ENCODE peak calls at places on chromosome 6, in ten cellular contexts. One of them, this sample, is unnamed.

GRCh38 chr6:13026100-13026499 is 302.2 kb downstream of the TBC1D7 start:
- DNase-seq in CD4-positive, CD25-positive, alpha-beta regulatory T cell: no peak
- DNase-seq in EL: no peak
- DNase-seq in activated CD8-positive, alpha-beta T cell treated with anti-CD3 and anti-CD28 coated beads for 36 hours: no peak
- DNase-seq in AML-193: no peak
- DNase-seq in naive thymus-derived CD8-positive, alpha-beta T cell: no peak
- DNase-seq in ELF-1: no peak
- DNase-seq in brain microvascular endothelial cell: no peak
- DNase-seq in stimulated activated CD8-positive, alpha-beta memory T cell treated with anti-CD3 and anti-CD28 coated beads, Interleukin-12 subunit alpha, Interleukin-12 subunit beta, amount 100 ng/mL, for 4 hours: no peak
- DNase-seq in IMR-90: no peak
- DNase-seq in this sample: no peak

GRCh38 chr6:11011787-11012234 is 32.3 kb downstream of the ELOVL2 start:
- DNase-seq in CD4-positive, CD25-positive, alpha-beta regulatory T cell: no peak
- DNase-seq in AML-193: no peak
- DNase-seq in brain microvascular endothelial cell: no peak
- DNase-seq in stimulated activated CD8-positive, alpha-beta memory T cell treated with anti-CD3 and anti-CD28 coated beads, Interleukin-12 subunit alpha, Interleukin-12 subunit beta, amount 100 ng/mL, for 4 hours: no peak
- DNase-seq in EL: no peak
- DNase-seq in naive thymus-derived CD8-positive, alpha-beta T cell: no peak
- DNase-seq in activated CD8-positive, alpha-beta T cell treated with anti-CD3 and anti-CD28 coated beads for 36 hours: no peak
- DNase-seq in ELF-1: peak
- DNase-seq in IMR-90: no peak
- DNase-seq in this sample: peak

GRCh38 chr6:144617231-144618199 is 332.4 kb downstream of the UTRN start:
- DNase-seq in IMR-90: no peak
- DNase-seq in activated CD8-positive, alpha-beta T cell treated with anti-CD3 and anti-CD28 coated beads for 36 hours: no peak
- DNase-seq in EL: no peak
- DNase-seq in AML-193: no peak
- DNase-seq in brain microvascular endothelial cell: no peak
- DNase-seq in stimulated activated CD8-positive, alpha-beta memory T cell treated with anti-CD3 and anti-CD28 coated beads, Interleukin-12 subunit alpha, Interleukin-12 subunit beta, amount 100 ng/mL, for 4 hours: no peak
- DNase-seq in naive thymus-derived CD8-positive, alpha-beta T cell: no peak
- DNase-seq in CD4-positive, CD25-positive, alpha-beta regulatory T cell: no peak
- DNase-seq in ELF-1: no peak
- DNase-seq in this sample: no peak

GRCh38 chr6:136553166-136553787 is 3.1 kb upstream of the MAP7 start:
- DNase-seq in brain microvascular endothelial cell: no peak
- DNase-seq in IMR-90: no peak
- DNase-seq in activated CD8-positive, alpha-beta T cell treated with anti-CD3 and anti-CD28 coated beads for 36 hours: no peak
- DNase-seq in naive thymus-derived CD8-positive, alpha-beta T cell: no peak
- DNase-seq in CD4-positive, CD25-positive, alpha-beta regulatory T cell: no peak
- DNase-seq in stimulated activated CD8-positive, alpha-beta memory T cell treated with anti-CD3 and anti-CD28 coated beads, Interleukin-12 subunit alpha, Interleukin-12 subunit beta, amount 100 ng/mL, for 4 hours: no peak
- DNase-seq in EL: no peak
- DNase-seq in AML-193: no peak
- DNase-seq in ELF-1: no peak
- DNase-seq in this sample: no peak

GRCh38 chr6:156662025-156662445 is 115.1 kb upstream of the ARID1B start:
- DNase-seq in AML-193: no peak
- DNase-seq in brain microvascular endothelial cell: peak
- DNase-seq in CD4-positive, CD25-positive, alpha-beta regulatory T cell: no peak
- DNase-seq in ELF-1: peak
- DNase-seq in IMR-90: no peak
- DNase-seq in EL: peak
- DNase-seq in stimulated activated CD8-positive, alpha-beta memory T cell treated with anti-CD3 and anti-CD28 coated beads, Interleukin-12 subunit alpha, Interleukin-12 subunit beta, amount 100 ng/mL, for 4 hours: no peak
- DNase-seq in activated CD8-positive, alpha-beta T cell treated with anti-CD3 and anti-CD28 coated beads for 36 hours: peak
- DNase-seq in naive thymus-derived CD8-positive, alpha-beta T cell: peak
- DNase-seq in this sample: no peak

GRCh38 chr6:99412065-99412464 is 13.0 kb downstream of the PNISR start:
- DNase-seq in stimulated activated CD8-positive, alpha-beta memory T cell treated with anti-CD3 and anti-CD28 coated beads, Interleukin-12 subunit alpha, Interleukin-12 subunit beta, amount 100 ng/mL, for 4 hours: no peak
- DNase-seq in AML-193: no peak
- DNase-seq in ELF-1: no peak
- DNase-seq in brain microvascular endothelial cell: no peak
- DNase-seq in IMR-90: no peak
- DNase-seq in activated CD8-positive, alpha-beta T cell treated with anti-CD3 and anti-CD28 coated beads for 36 hours: no peak
- DNase-seq in EL: no peak
- DNase-seq in CD4-positive, CD25-positive, alpha-beta regulatory T cell: no peak
- DNase-seq in naive thymus-derived CD8-positive, alpha-beta T cell: no peak
- DNase-seq in this sample: no peak

GRCh38 chr6:137291441-137291840 is 72.3 kb upstream of the IFNGR1 start:
- DNase-seq in ELF-1: no peak
- DNase-seq in AML-193: peak
- DNase-seq in EL: peak
- DNase-seq in naive thymus-derived CD8-positive, alpha-beta T cell: no peak
- DNase-seq in stimulated activated CD8-positive, alpha-beta memory T cell treated with anti-CD3 and anti-CD28 coated beads, Interleukin-12 subunit alpha, Interleukin-12 subunit beta, amount 100 ng/mL, for 4 hours: no peak
- DNase-seq in activated CD8-positive, alpha-beta T cell treated with anti-CD3 and anti-CD28 coated beads for 36 hours: peak
- DNase-seq in IMR-90: peak
- DNase-seq in CD4-positive, CD25-positive, alpha-beta regulatory T cell: no peak
- DNase-seq in brain microvascular endothelial cell: peak
- DNase-seq in this sample: peak

GRCh38 chr6:143982968-143983367 is 25.1 kb downstream of the PLAGL1 start:
- DNase-seq in activated CD8-positive, alpha-beta T cell treated with anti-CD3 and anti-CD28 coated beads for 36 hours: no peak
- DNase-seq in CD4-positive, CD25-positive, alpha-beta regulatory T cell: no peak
- DNase-seq in AML-193: no peak
- DNase-seq in brain microvascular endothelial cell: no peak
- DNase-seq in ELF-1: no peak
- DNase-seq in stimulated activated CD8-positive, alpha-beta memory T cell treated with anti-CD3 and anti-CD28 coated beads, Interleukin-12 subunit alpha, Interleukin-12 subunit beta, amount 100 ng/mL, for 4 hours: no peak
- DNase-seq in IMR-90: no peak
- DNase-seq in EL: no peak
- DNase-seq in naive thymus-derived CD8-positive, alpha-beta T cell: no peak
- DNase-seq in this sample: no peak

GRCh38 chr6:5053864-5054426 is 31.2 kb upstream of the PPP1R3G start:
- DNase-seq in activated CD8-positive, alpha-beta T cell treated with anti-CD3 and anti-CD28 coated beads for 36 hours: no peak
- DNase-seq in IMR-90: no peak
- DNase-seq in naive thymus-derived CD8-positive, alpha-beta T cell: no peak
- DNase-seq in EL: no peak
- DNase-seq in CD4-positive, CD25-positive, alpha-beta regulatory T cell: no peak
- DNase-seq in AML-193: no peak
- DNase-seq in brain microvascular endothelial cell: no peak
- DNase-seq in ELF-1: no peak
- DNase-seq in stimulated activated CD8-positive, alpha-beta memory T cell treated with anti-CD3 and anti-CD28 coated beads, Interleukin-12 subunit alpha, Interleukin-12 subunit beta, amount 100 ng/mL, for 4 hours: no peak
- DNase-seq in this sample: no peak

GRCh38 chr6:156780962-156781705 is 4.0 kb downstream of the ARID1B start:
- DNase-seq in activated CD8-positive, alpha-beta T cell treated with anti-CD3 and anti-CD28 coated beads for 36 hours: no peak
- DNase-seq in naive thymus-derived CD8-positive, alpha-beta T cell: no peak
- DNase-seq in ELF-1: no peak
- DNase-seq in AML-193: no peak
- DNase-seq in brain microvascular endothelial cell: no peak
- DNase-seq in EL: no peak
- DNase-seq in stimulated activated CD8-positive, alpha-beta memory T cell treated with anti-CD3 and anti-CD28 coated beads, Interleukin-12 subunit alpha, Interleukin-12 subunit beta, amount 100 ng/mL, for 4 hours: no peak
- DNase-seq in IMR-90: no peak
- DNase-seq in CD4-positive, CD25-positive, alpha-beta regulatory T cell: no peak
- DNase-seq in this sample: no peak

GRCh38 chr6:76876922-76877553 is 586.3 kb downstream of the HTR1B start:
- DNase-seq in naive thymus-derived CD8-positive, alpha-beta T cell: no peak
- DNase-seq in brain microvascular endothelial cell: peak
- DNase-seq in EL: peak
- DNase-seq in ELF-1: peak
- DNase-seq in stimulated activated CD8-positive, alpha-beta memory T cell treated with anti-CD3 and anti-CD28 coated beads, Interleukin-12 subunit alpha, Interleukin-12 subunit beta, amount 100 ng/mL, for 4 hours: no peak
- DNase-seq in activated CD8-positive, alpha-beta T cell treated with anti-CD3 and anti-CD28 coated beads for 36 hours: no peak
- DNase-seq in AML-193: peak
- DNase-seq in CD4-positive, CD25-positive, alpha-beta regulatory T cell: no peak
- DNase-seq in IMR-90: peak
- DNase-seq in this sample: peak

GRCh38 chr6:148507774-148508173 is 165.1 kb downstream of the SASH1 start:
- DNase-seq in ELF-1: no peak
- DNase-seq in naive thymus-derived CD8-positive, alpha-beta T cell: no peak
- DNase-seq in EL: peak
- DNase-seq in AML-193: no peak
- DNase-seq in CD4-positive, CD25-positive, alpha-beta regulatory T cell: no peak
- DNase-seq in stimulated activated CD8-positive, alpha-beta memory T cell treated with anti-CD3 and anti-CD28 coated beads, Interleukin-12 subunit alpha, Interleukin-12 subunit beta, amount 100 ng/mL, for 4 hours: no peak
- DNase-seq in activated CD8-positive, alpha-beta T cell treated with anti-CD3 and anti-CD28 coated beads for 36 hours: no peak
- DNase-seq in brain microvascular endothelial cell: no peak
- DNase-seq in IMR-90: peak
- DNase-seq in this sample: peak

GRCh38 chr6:148532698-148533097 is 190.1 kb downstream of the SASH1 start:
- DNase-seq in brain microvascular endothelial cell: no peak
- DNase-seq in EL: no peak
- DNase-seq in CD4-positive, CD25-positive, alpha-beta regulatory T cell: no peak
- DNase-seq in ELF-1: no peak
- DNase-seq in IMR-90: no peak
- DNase-seq in activated CD8-positive, alpha-beta T cell treated with anti-CD3 and anti-CD28 coated beads for 36 hours: no peak
- DNase-seq in AML-193: no peak
- DNase-seq in stimulated activated CD8-positive, alpha-beta memory T cell treated with anti-CD3 and anti-CD28 coated beads, Interleukin-12 subunit alpha, Interleukin-12 subunit beta, amount 100 ng/mL, for 4 hours: no peak
- DNase-seq in naive thymus-derived CD8-positive, alpha-beta T cell: no peak
- DNase-seq in this sample: no peak

GRCh38 chr6:28758046-28758817 is 165.6 kb downstream of the TRIM27 start:
- DNase-seq in AML-193: no peak
- DNase-seq in activated CD8-positive, alpha-beta T cell treated with anti-CD3 and anti-CD28 coated beads for 36 hours: no peak
- DNase-seq in ELF-1: no peak
- DNase-seq in brain microvascular endothelial cell: peak
- DNase-seq in naive thymus-derived CD8-positive, alpha-beta T cell: no peak
- DNase-seq in IMR-90: peak
- DNase-seq in stimulated activated CD8-positive, alpha-beta memory T cell treated with anti-CD3 and anti-CD28 coated beads, Interleukin-12 subunit alpha, Interleukin-12 subunit beta, amount 100 ng/mL, for 4 hours: no peak
- DNase-seq in EL: peak
- DNase-seq in CD4-positive, CD25-positive, alpha-beta regulatory T cell: no peak
- DNase-seq in this sample: peak

GRCh38 chr6:106684011-106684410 is 54.6 kb downstream of the QRSL1 start:
- DNase-seq in brain microvascular endothelial cell: no peak
- DNase-seq in IMR-90: no peak
- DNase-seq in ELF-1: no peak
- DNase-seq in EL: no peak
- DNase-seq in stimulated activated CD8-positive, alpha-beta memory T cell treated with anti-CD3 and anti-CD28 coated beads, Interleukin-12 subunit alpha, Interleukin-12 subunit beta, amount 100 ng/mL, for 4 hours: no peak
- DNase-seq in activated CD8-positive, alpha-beta T cell treated with anti-CD3 and anti-CD28 coated beads for 36 hours: no peak
- DNase-seq in CD4-positive, CD25-positive, alpha-beta regulatory T cell: no peak
- DNase-seq in AML-193: no peak
- DNase-seq in naive thymus-derived CD8-positive, alpha-beta T cell: no peak
- DNase-seq in this sample: no peak

GRCh38 chr6:129030231-129030630 is 147.3 kb downstream of the LAMA2 start:
- DNase-seq in stimulated activated CD8-positive, alpha-beta memory T cell treated with anti-CD3 and anti-CD28 coated beads, Interleukin-12 subunit alpha, Interleukin-12 subunit beta, amount 100 ng/mL, for 4 hours: no peak
- DNase-seq in AML-193: no peak
- DNase-seq in ELF-1: no peak
- DNase-seq in activated CD8-positive, alpha-beta T cell treated with anti-CD3 and anti-CD28 coated beads for 36 hours: no peak
- DNase-seq in EL: no peak
- DNase-seq in brain microvascular endothelial cell: no peak
- DNase-seq in naive thymus-derived CD8-positive, alpha-beta T cell: no peak
- DNase-seq in IMR-90: no peak
- DNase-seq in CD4-positive, CD25-positive, alpha-beta regulatory T cell: no peak
- DNase-seq in this sample: no peak

GRCh38 chr6:163243691-163244505 is 170.6 kb upstream of the QKI start:
- DNase-seq in brain microvascular endothelial cell: no peak
- DNase-seq in CD4-positive, CD25-positive, alpha-beta regulatory T cell: no peak
- DNase-seq in EL: peak
- DNase-seq in activated CD8-positive, alpha-beta T cell treated with anti-CD3 and anti-CD28 coated beads for 36 hours: no peak
- DNase-seq in AML-193: no peak
- DNase-seq in naive thymus-derived CD8-positive, alpha-beta T cell: no peak
- DNase-seq in ELF-1: no peak
- DNase-seq in stimulated activated CD8-positive, alpha-beta memory T cell treated with anti-CD3 and anti-CD28 coated beads, Interleukin-12 subunit alpha, Interleukin-12 subunit beta, amount 100 ng/mL, for 4 hours: no peak
- DNase-seq in IMR-90: no peak
- DNase-seq in this sample: no peak

This sample was measured in fibroblast of pulmonary artery.